ENCODE peak calls at places on chromosomes 12 and 14, in nine cellular contexts. C, S, L, F, Z, I, K, B and X are unnamed samples.

GRCh38 chr14:105097797-105098127 is 32.5 kb upstream of the GPR132 start:
- DNase-seq in C (no peak), S (no peak), L (no peak), F (no peak), Z (no peak), I (no peak), K (no peak), B (no peak), X (no peak)

GRCh38 chr12:69739287-69740191 is 879 bp downstream of the RAB3IP start:
- DNase-seq in C (peak), S (peak), L (peak), F (peak), Z (peak), I (peak), K (peak), B (peak), X (peak)

GRCh38 chr12:93819048-93819491 is 141.9 kb downstream of the CRADD start:
- DNase-seq in C (no peak), S (no peak), L (no peak), F (no peak), Z (no peak), I (no peak), K (no peak), B (peak), X (no peak)

GRCh38 chr14:75910048-75910447 is 71.7 kb downstream of the TGFB3 start:
- DNase-seq in C (no peak), S (no peak), L (no peak), F (no peak), Z (no peak), I (no peak), K (no peak), B (no peak), X (no peak)

GRCh38 chr12:132423251-132424117 is 66.5 kb upstream of the FBRSL1 start:
- DNase-seq in C (no peak), S (no peak), L (no peak), F (peak), Z (no peak), I (no peak), K (peak), B (no peak), X (no peak)

GRCh38 chr14:92676031-92676430 is 72.4 kb downstream of the LGMN start:
- DNase-seq in C (no peak), S (no peak), L (no peak), F (no peak), Z (peak), I (no peak), K (no peak), B (no peak), X (no peak)

GRCh38 chr12:724194-724855 is 28.1 kb upstream of the WNK1 start:
- DNase-seq in C (no peak), S (peak), L (no peak), F (no peak), Z (peak), I (peak), K (no peak), B (no peak), X (no peak)

GRCh38 chr12:6996040-6996441 is 22.2 kb downstream of the LPCAT3 start:
- DNase-seq in C (no peak), S (peak), L (no peak), F (no peak), Z (no peak), I (peak), K (no peak), B (peak), X (no peak)

GRCh38 chr14:50560929-50561280 is 960 bp downstream of the ATL1 start:
- DNase-seq in C (peak), S (peak), L (peak), F (peak), Z (peak), I (peak), K (peak), B (peak), X (no peak)

GRCh38 chr12:17971850-17972249 is 118.1 kb downstream of the RERGL start:
- DNase-seq in C (no peak), S (no peak), L (no peak), F (no peak), Z (no peak), I (no peak), K (no peak), B (no peak), X (no peak)

GRCh38 chr12:104181313-104181712 is 34.3 kb upstream of the TXNRD1 start:
- DNase-seq in C (no peak), S (no peak), L (no peak), F (no peak), Z (no peak), I (peak), K (no peak), B (no peak), X (no peak)

GRCh38 chr14:58082491-58083098 is 69.4 kb downstream of the ARMH4 start:
- DNase-seq in C (peak), S (no peak), L (no peak), F (no peak), Z (no peak), I (peak), K (no peak), B (no peak), X (no peak)

GRCh38 chr14:99684356-99684952 is 356 bp downstream of the CYP46A1 start:
- DNase-seq in C (no peak), S (no peak), L (no peak), F (peak), Z (peak), I (no peak), K (no peak), B (no peak), X (no peak)

GRCh38 chr12:95118138-95118787 is 44.8 kb upstream of the NR2C1 start:
- DNase-seq in C (peak), S (peak), L (no peak), F (no peak), Z (no peak), I (peak), K (no peak), B (no peak), X (no peak)
- TF ChIP-seq CTCF in C (no peak), S (no peak), L (no peak), F (no peak), Z (no peak), I (no peak), K (no peak), B (no peak), X (no peak)

DNA sequence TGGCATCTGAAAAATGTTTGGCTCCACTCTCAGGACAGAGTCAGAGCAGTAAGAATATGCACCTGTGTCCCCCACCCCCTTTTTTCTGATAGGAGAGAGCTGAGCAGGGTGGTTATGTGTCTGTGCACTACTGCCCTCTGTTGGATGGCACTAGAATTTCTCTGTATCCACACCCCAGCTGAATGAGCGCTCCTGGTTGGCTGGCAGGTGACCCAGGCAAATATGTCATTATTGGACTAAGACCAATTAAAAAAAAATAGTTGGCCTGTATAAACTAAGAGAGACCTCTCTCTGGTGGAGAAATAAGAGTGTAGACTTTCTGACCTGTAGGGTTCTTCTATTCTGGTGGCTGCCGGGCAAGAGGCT is 107.0 kb downstream of the PTCSC3 start:
- DNase-seq in C (peak), S (peak), L (peak), F (peak), Z (peak), I (peak), K (peak), B (no peak), X (peak)
- TF ChIP-seq CTCF in C (peak), S (peak), L (peak), F (peak), Z (peak), I (peak), K (peak), B (peak), X (peak)

GRCh38 chr12:24198936-24199644 is 249.6 kb upstream of the SOX5 start:
- DNase-seq in C (peak), S (no peak), L (no peak), F (no peak), Z (no peak), I (no peak), K (no peak), B (no peak), X (no peak)

GRCh38 chr12:24201258-24201970 is 251.9 kb upstream of the SOX5 start:
- DNase-seq in C (peak), S (no peak), L (no peak), F (no peak), Z (no peak), I (peak), K (no peak), B (no peak), X (no peak)

GRCh38 chr12:24197517-24197916 is 248.0 kb upstream of the SOX5 start:
- DNase-seq in C (peak), S (no peak), L (peak), F (no peak), Z (no peak), I (no peak), K (no peak), B (no peak), X (no peak)

GRCh38 chr12:24198070-24198469 is 248.6 kb upstream of the SOX5 start:
- DNase-seq in C (no peak), S (no peak), L (no peak), F (no peak), Z (no peak), I (no peak), K (no peak), B (no peak), X (no peak)

GRCh38 chr12:24200013-24200412 is 250.5 kb upstream of the SOX5 start:
- DNase-seq in C (peak), S (no peak), L (no peak), F (no peak), Z (no peak), I (no peak), K (no peak), B (no peak), X (no peak)
- TF ChIP-seq CTCF in C (no peak), S (no peak), L (no peak), F (no peak), Z (no peak), I (no peak), K (no peak), B (no peak), X (no peak)

GRCh38 chr12:2523881-2524561 is 270.7 kb upstream of the FKBP4 start:
- DNase-seq in C (no peak), S (no peak), L (no peak), F (no peak), Z (no peak), I (no peak), K (no peak), B (no peak), X (no peak)

GRCh38 chr12:2523317-2523716 is 271.5 kb upstream of the FKBP4 start:
- DNase-seq in C (no peak), S (no peak), L (no peak), F (no peak), Z (no peak), I (no peak), K (no peak), B (no peak), X (no peak)

GRCh38 chr12:2526371-2526770 is 268.4 kb upstream of the FKBP4 start:
- DNase-seq in C (no peak), S (no peak), L (no peak), F (no peak), Z (no peak), I (no peak), K (no peak), B (no peak), X (no peak)

DNA sequence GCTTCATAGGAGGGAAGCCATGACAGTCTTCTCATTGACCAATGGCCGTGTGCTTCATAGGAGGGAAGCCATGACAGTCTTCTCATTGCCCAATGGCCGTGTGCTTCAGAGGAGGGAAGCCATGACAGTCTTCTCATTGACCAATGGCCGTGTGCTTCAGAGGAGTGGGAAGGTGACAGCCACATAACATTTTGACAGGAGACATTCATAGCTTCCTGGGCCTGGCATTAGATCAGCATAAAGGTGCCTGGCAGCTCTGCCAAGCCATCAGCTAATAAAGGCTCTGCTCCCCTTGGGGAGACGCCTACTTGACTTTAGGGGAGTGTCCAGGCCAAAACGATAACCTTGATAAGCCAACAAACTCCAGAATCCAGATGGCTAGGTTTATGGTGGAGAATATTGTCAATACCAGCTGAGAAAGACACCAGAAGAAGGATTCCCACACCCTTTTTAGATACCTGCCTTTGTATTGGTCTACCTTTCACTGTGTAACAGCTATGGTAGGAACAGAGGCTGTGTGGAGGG is 274.0 kb upstream of the FKBP4 start:
- DNase-seq in C (no peak), S (no peak), L (no peak), F (no peak), Z (no peak), I (no peak), K (no peak), B (no peak), X (no peak)
- TF ChIP-seq CTCF in C (no peak), S (no peak), L (no peak), F (no peak), Z (no peak), I (no peak), K (no peak), B (no peak), X (no peak)

DNA sequence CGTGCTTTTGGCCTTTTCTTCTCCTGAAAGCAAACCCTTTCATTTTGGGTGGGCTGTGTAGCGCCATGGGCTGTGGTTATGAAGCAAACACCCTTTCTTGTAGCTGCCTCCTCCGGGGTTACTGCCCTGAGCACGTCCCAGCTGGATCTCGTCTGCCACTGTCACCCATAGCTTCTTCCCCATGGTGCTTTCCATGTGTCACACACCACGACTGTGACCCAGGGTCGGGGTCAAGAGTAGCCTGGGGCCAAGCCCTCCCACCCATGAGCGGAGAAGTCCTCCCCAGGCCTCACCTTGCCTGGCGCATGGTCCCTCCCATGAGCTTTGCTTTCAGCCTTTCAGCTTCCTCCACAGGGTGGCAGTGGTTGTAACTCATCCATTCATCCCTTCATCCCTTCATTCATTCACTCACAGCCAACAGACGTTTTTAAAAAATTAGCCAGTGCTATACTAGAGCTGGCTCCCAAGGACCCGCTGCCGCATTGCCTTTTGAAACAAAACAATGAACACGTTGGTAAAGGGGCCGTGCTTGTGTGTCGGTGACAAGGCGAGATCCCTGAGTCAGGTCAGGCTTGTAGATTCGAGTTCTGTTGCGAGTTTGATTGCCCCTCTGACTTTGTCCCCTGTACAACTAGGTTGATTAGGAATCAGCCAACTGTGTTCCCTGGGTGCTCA is 29.5 kb downstream of the MEG3 start:
- DNase-seq in C (no peak), S (no peak), L (no peak), F (no peak), Z (no peak), I (no peak), K (no peak), B (peak), X (no peak)
- TF ChIP-seq CTCF in C (no peak), S (no peak), L (no peak), F (no peak), Z (no peak), I (no peak), K (no peak), B (no peak), X (no peak)

GRCh38 chr12:52534482-52534881 is 14.3 kb upstream of the KRT5 start:
- DNase-seq in C (no peak), S (no peak), L (no peak), F (no peak), Z (peak), I (peak), K (no peak), B (no peak), X (no peak)
- TF ChIP-seq CTCF in C (no peak), S (no peak), L (no peak), F (no peak), Z (no peak), I (peak), K (no peak), B (no peak), X (no peak)

GRCh38 chr14:68135566-68135965 is 316.0 kb downstream of the RAD51B start:
- DNase-seq in C (no peak), S (no peak), L (no peak), F (no peak), Z (no peak), I (no peak), K (no peak), B (no peak), X (no peak)

GRCh38 chr14:68133856-68134255 is 314.3 kb downstream of the RAD51B start:
- DNase-seq in C (no peak), S (no peak), L (no peak), F (no peak), Z (no peak), I (no peak), K (no peak), B (no peak), X (no peak)

GRCh38 chr14:68135028-68135427 is 315.4 kb downstream of the RAD51B start:
- DNase-seq in C (no peak), S (no peak), L (no peak), F (no peak), Z (no peak), I (no peak), K (no peak), B (no peak), X (no peak)

GRCh38 chr14:68132722-68133121 is 313.1 kb downstream of the RAD51B start:
- DNase-seq in C (no peak), S (no peak), L (no peak), F (no peak), Z (no peak), I (no peak), K (no peak), B (no peak), X (no peak)

DNA sequence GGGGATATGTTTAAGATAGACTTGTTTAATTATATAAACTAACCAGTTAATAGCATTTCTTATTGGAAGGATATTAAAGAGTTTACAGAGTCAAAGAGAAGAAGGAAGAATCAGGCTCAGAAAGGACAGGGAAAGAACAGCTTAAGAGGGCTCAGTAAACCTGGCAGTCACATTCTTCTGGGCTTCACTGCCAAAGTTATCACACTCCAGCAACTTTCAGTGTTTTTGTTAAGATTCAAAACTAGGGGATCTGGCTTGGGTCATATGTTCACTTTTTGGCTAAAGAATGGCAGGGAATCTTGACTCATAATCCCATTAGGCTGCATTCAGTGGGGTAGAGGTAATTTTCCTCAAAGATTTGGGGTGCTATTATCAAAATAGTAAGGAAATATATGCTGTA is 312.3 kb downstream of the RAD51B start:
- DNase-seq in C (no peak), S (no peak), L (no peak), F (no peak), Z (no peak), I (no peak), K (no peak), B (no peak), X (no peak)
- TF ChIP-seq CTCF in C (no peak), S (no peak), L (no peak), F (no peak), Z (no peak), I (no peak), K (no peak), B (no peak), X (no peak)

GRCh38 chr14:89013098-89013504 is 188.7 kb downstream of the TTC8 start:
- DNase-seq in C (peak), S (peak), L (no peak), F (no peak), Z (peak), I (peak), K (peak), B (no peak), X (no peak)
- TF ChIP-seq CTCF in C (no peak), S (peak), L (no peak), F (no peak), Z (no peak), I (no peak), K (no peak), B (no peak), X (no peak)

GRCh38 chr12:61993734-61994345 is 266.4 kb upstream of the USP15 start:
- DNase-seq in C (peak), S (peak), L (peak), F (no peak), Z (no peak), I (peak), K (no peak), B (no peak), X (no peak)
- TF ChIP-seq CTCF in C (no peak), S (peak), L (peak), F (peak), Z (peak), I (peak), K (peak), B (peak), X (peak)